ENCODE peak calls at places on chromosomes 12 and 14, in six cellular contexts. C, A, L, E, O and Y are unnamed samples.

GRCh38 chr14:61749264-61749663 is 13.0 kb upstream of the SNAPC1 start:
- DNase-seq in E (no peak), O (no peak), C (no peak), L (no peak), A (no peak), Y (no peak)

GRCh38 chr12:108804361-108804949 is 52.9 kb downstream of the SSH1 start:
- DNase-seq in A (peak; percentile 93), E (peak; percentile 93), L (no peak), O (no peak), C (no peak), Y (peak; percentile 82)

GRCh38 chr12:30110970-30111586 is 327.3 kb upstream of the TMTC1 start:
- DNase-seq in O (no peak), E (no peak), C (no peak), L (no peak), A (peak; percentile 80), Y (no peak)

GRCh38 chr14:102541771-102542170 is 32.2 kb upstream of the ANKRD9 start:
- DNase-seq in C (no peak), O (no peak), L (no peak), E (no peak), A (no peak), Y (no peak)

GRCh38 chr12:26732010-26732908 is 100.7 kb downstream of the ITPR2 start:
- DNase-seq in C (no peak), L (no peak), A (no peak), E (no peak), O (no peak), Y (no peak)

GRCh38 chr12:65182012-65182739 is 12.8 kb downstream of the LEMD3 start:
- DNase-seq in A (no peak), L (no peak), C (no peak), O (no peak), E (no peak), Y (no peak)

GRCh38 chr14:61145258-61145902 is 135.8 kb downstream of the TMEM30B start:
- DNase-seq in A (peak; percentile 96), E (peak; percentile 95), C (no peak), O (no peak), L (peak; percentile 96), Y (no peak)

GRCh38 chr14:75224561-75224960 is 48.1 kb upstream of the TMED10 start:
- DNase-seq in C (no peak), O (no peak), E (no peak), A (peak; percentile 26), L (no peak), Y (no peak)

GRCh38 chr14:39015360-39015961 is 87.6 kb downstream of the SEC23A start:
- DNase-seq in E (no peak), L (peak; percentile 21), O (no peak), A (peak; percentile 44), C (peak; percentile 22), Y (no peak)

GRCh38 chr12:95742586-95742985 is 48.0 kb downstream of the NTN4 start:
- DNase-seq in A (no peak), L (no peak), E (no peak), C (no peak), O (no peak), Y (no peak)

GRCh38 chr12:71475280-71475679 is 35.7 kb downstream of the LGR5 start:
- DNase-seq in E (no peak), C (no peak), A (no peak), O (no peak), L (no peak), Y (peak; percentile 61)

GRCh38 chr12:120006248-120006975 is 17.4 kb downstream of the BICDL1 start:
- DNase-seq in C (no peak), L (no peak), A (peak; percentile 2), E (no peak), O (no peak), Y (no peak)

GRCh38 chr12:128339121-128339520 is 72.2 kb downstream of the TMEM132C start:
- DNase-seq in C (no peak), O (no peak), E (no peak), L (no peak), A (no peak), Y (no peak)

GRCh38 chr12:116880213-116880816 is 926 bp downstream of the HRK start:
- DNase-seq in E (no peak), L (no peak), A (no peak), O (no peak), C (no peak), Y (no peak)

GRCh38 chr14:35268946-35269345 is 23.2 kb upstream of the PSMA6 start:
- DNase-seq in O (no peak), E (no peak), C (no peak), A (no peak), L (no peak), Y (no peak)

GRCh38 chr12:92945659-92946220 is 16.6 kb upstream of the EEA1 start:
- DNase-seq in C (no peak), E (no peak), A (no peak), O (no peak), L (no peak), Y (no peak)

GRCh38 chr14:55123101-55123500 is 6.0 kb upstream of the LGALS3 start:
- DNase-seq in A (peak; percentile 96), O (no peak), E (peak; percentile 84), C (no peak), L (no peak), Y (no peak)

GRCh38 chr12:39451977-39452376 is 9.1 kb upstream of the KIF21A start:
- DNase-seq in A (no peak), O (no peak), L (no peak), C (no peak), E (no peak), Y (no peak)

GRCh38 chr12:29241821-29242591 is 92.9 kb downstream of the FAR2 start:
- DNase-seq in C (no peak), E (peak; percentile 15), A (peak; percentile 89), L (peak; percentile 50), O (no peak), Y (no peak)

GRCh38 chr14:39212034-39212433 is 21.7 kb upstream of the MIA2 start:
- DNase-seq in O (no peak), E (no peak), C (no peak), L (no peak), A (no peak), Y (no peak)

GRCh38 chr12:75120202-75120774 is 89.4 kb downstream of the KCNC2 start:
- DNase-seq in A (peak; percentile 40), C (no peak), O (no peak), L (no peak), E (no peak), Y (no peak)

GRCh38 chr12:28024231-28024995 is 51.9 kb upstream of the PTHLH start:
- DNase-seq in A (peak; percentile 94), E (peak; percentile 36), C (no peak), O (no peak), L (no peak), Y (no peak)

GRCh38 chr12:103799504-103800251 is 41.4 kb downstream of the NT5DC3 start:
- DNase-seq in O (no peak), E (no peak), C (no peak), L (no peak), A (peak; percentile 68), Y (no peak)

GRCh38 chr12:42039146-42039545 is 105.5 kb downstream of the GXYLT1 start:
- DNase-seq in L (peak; percentile 9), A (peak; percentile 94), O (no peak), C (no peak), E (no peak), Y (no peak)

GRCh38 chr14:52142504-52142903 is 73.6 kb upstream of the NID2 start:
- DNase-seq in C (no peak), O (no peak), A (no peak), L (no peak), E (no peak), Y (no peak)

GRCh38 chr14:52148371-52148770 is 79.5 kb upstream of the NID2 start:
- DNase-seq in C (no peak), O (no peak), E (no peak), A (no peak), L (no peak), Y (no peak)

GRCh38 chr14:52150162-52150561 is 81.3 kb upstream of the NID2 start:
- DNase-seq in O (no peak), C (no peak), L (no peak), E (no peak), A (no peak), Y (no peak)

GRCh38 chr14:52146504-52146903 is 77.6 kb upstream of the NID2 start:
- DNase-seq in C (no peak), L (no peak), O (no peak), A (no peak), E (no peak), Y (no peak)
- TF ChIP-seq CTCF in C (no peak), L (no peak), O (no peak), A (peak; percentile 18), E (peak; percentile 51), Y (no peak)

GRCh38 chr14:20606190-20606901 is 15.2 kb upstream of the RNASE12 start:
- DNase-seq in C (peak; percentile 57), A (no peak), O (no peak), L (no peak), E (no peak), Y (no peak)
- TF ChIP-seq CTCF in C (peak; percentile 21), A (peak; percentile 47), O (peak; percentile 37), L (peak; percentile 58), E (peak; percentile 62), Y (peak; percentile 40)

GRCh38 chr14:89012272-89013097 is 188.0 kb downstream of the TTC8 start:
- DNase-seq in E (no peak), C (no peak), A (no peak), L (no peak), O (no peak), Y (no peak)

GRCh38 chr14:89011727-89012271 is 187.3 kb downstream of the TTC8 start:
- DNase-seq in L (no peak), E (no peak), A (no peak), O (no peak), C (no peak), Y (no peak)

GRCh38 chr14:89013698-89014569 is 189.5 kb downstream of the TTC8 start:
- DNase-seq in E (no peak), C (no peak), L (no peak), A (no peak), O (no peak), Y (no peak)

GRCh38 chr14:89014570-89014847 is 190.1 kb downstream of the TTC8 start:
- DNase-seq in O (no peak), L (no peak), E (no peak), C (no peak), A (no peak), Y (no peak)

DNA sequence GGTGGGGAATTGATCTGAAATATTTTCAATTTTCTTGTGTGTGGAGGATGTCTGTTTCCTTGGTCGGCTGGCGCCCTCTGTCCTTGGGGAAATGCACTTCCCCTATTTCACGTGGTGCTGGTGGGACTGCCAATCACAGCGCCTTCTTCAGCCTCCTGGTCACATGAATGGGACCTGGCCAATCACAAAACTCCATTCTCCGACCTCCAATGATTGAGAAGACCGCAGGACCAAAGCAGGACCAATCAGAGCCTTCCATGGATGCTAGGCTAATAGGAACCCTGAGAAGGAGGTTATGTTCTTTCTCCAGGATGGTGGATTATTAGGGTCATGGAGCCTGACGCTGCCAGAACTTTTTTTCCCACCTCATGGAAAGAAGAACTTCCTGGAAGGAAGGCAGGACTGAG is 188.7 kb downstream of the TTC8 start:
- DNase-seq in A (no peak), L (no peak), C (no peak), E (no peak), O (no peak), Y (no peak)
- TF ChIP-seq CTCF in A (peak; percentile 18), L (peak; percentile 31), C (no peak), E (peak; percentile 19), O (no peak), Y (no peak)

DNA sequence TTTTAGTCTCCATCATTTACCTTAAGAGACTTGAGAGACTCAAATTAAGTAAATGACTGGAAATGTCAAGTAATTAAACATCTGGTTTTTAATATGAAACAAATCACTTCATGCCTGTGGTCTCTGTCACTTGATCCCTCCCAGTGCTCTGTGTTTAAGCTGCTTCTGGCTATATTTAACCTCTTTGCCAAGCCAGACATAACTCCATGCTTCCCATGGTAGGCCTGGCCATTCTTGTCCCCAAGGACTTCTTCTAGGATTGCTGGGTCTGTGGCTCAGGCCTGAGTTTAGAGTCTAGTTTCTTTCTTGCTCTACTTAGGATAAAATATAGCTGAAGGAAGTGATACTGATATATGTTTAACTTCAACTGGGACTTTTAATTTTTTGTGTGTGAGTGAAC is 1013.6 kb downstream of the FLRT2 start:
- DNase-seq in E (no peak), A (no peak), C (no peak), O (no peak), L (no peak), Y (no peak)
- TF ChIP-seq CTCF in E (no peak), A (no peak), C (no peak), O (no peak), L (no peak), Y (no peak)